ENCODE peak calls at places on chromosomes 2 and 18, in four cellular contexts. H is IMR-90, I is epithelial cell of esophagus, C is tibial nerve. M is an unnamed sample.

GRCh38 chr2:240800241-240800640 is 19.8 kb downstream of the KIF1A start:
- DNase-seq in C (no peak), H (peak; percentile 3), I (no peak), M (no peak)

GRCh38 chr2:62287895-62288589 is 92.1 kb downstream of the B3GNT2 start:
- DNase-seq in C (peak; percentile 45), H (no peak), I (peak; percentile 92), M (peak; percentile 39)

GRCh38 chr2:234091432-234091879 is 41.0 kb downstream of the SPP2 start:
- DNase-seq in H (no peak), C (no peak), I (peak; percentile 36), M (peak; percentile 66)

GRCh38 chr18:9719421-9719981 is 11.4 kb downstream of the RAB31 start:
- DNase-seq in C (no peak), H (peak; percentile 85), I (peak; percentile 84), M (no peak)

GRCh38 chr2:11628675-11629074 is 41.3 kb downstream of the NTSR2 start:
- DNase-seq in H (no peak), I (no peak), C (no peak), M (no peak)

GRCh38 chr2:224046752-224047151 is 7.7 kb upstream of the SERPINE2 start:
- DNase-seq in H (peak; percentile 71), I (no peak), C (no peak), M (no peak)

GRCh38 chr2:197914778-197915177 is 110.4 kb downstream of the PLCL1 start:
- DNase-seq in H (no peak), I (no peak), C (no peak), M (no peak)

GRCh38 chr18:23784811-23785245 is 95.6 kb downstream of the LAMA3 start:
- DNase-seq in C (no peak), I (peak; percentile 95), H (peak; percentile 93), M (no peak)

GRCh38 chr2:49042510-49042909 is 111.8 kb downstream of the FSHR start:
- DNase-seq in I (no peak), H (no peak), C (no peak), M (no peak)

GRCh38 chr2:176781570-176782217 is 430.9 kb upstream of the HNRNPA3 start:
- DNase-seq in I (no peak), C (no peak), H (no peak), M (no peak)

GRCh38 chr2:96144481-96145027 is 686 bp downstream of the DUSP2 start:
- DNase-seq in I (no peak), C (no peak), H (no peak), M (peak; percentile 48)

GRCh38 chr2:207157162-207157481 is 8.6 kb downstream of the KLF7 start:
- DNase-seq in H (no peak), I (no peak), C (no peak), M (no peak)

GRCh38 chr2:16049406-16049805 is 109.1 kb downstream of the MYCN start:
- DNase-seq in H (no peak), C (no peak), I (no peak), M (no peak)

GRCh38 chr2:238242731-238243495 is 3.1 kb upstream of the HES6 start:
- DNase-seq in H (no peak), C (no peak), I (no peak), M (peak; percentile 82)

GRCh38 chr2:37343537-37344434 is 644 bp upstream of the QPCT start:
- DNase-seq in H (peak; percentile 73), I (peak; percentile 37), C (no peak), M (no peak)

GRCh38 chr2:126934803-126935202 is 36.1 kb downstream of the TEX51 start:
- DNase-seq in H (no peak), C (no peak), I (no peak), M (no peak)

GRCh38 chr2:29628882-29629281 is 292.5 kb downstream of the ALK start:
- DNase-seq in H (peak; percentile 49), I (no peak), C (no peak), M (peak; percentile 48)

GRCh38 chr18:45935591-45936335 is 31.4 kb downstream of the EPG5 start:
- DNase-seq in C (no peak), H (peak; percentile 75), I (no peak), M (no peak)

GRCh38 chr2:172084484-172084733 is 898 bp upstream of the DLX1 start:
- DNase-seq in C (no peak), I (no peak), H (no peak), M (no peak)

GRCh38 chr18:51107082-51107481 is 77.1 kb downstream of the SMAD4 start:
- DNase-seq in I (no peak), H (no peak), C (no peak), M (no peak)

GRCh38 chr2:179768765-179769164 is 92.6 kb downstream of the ZNF385B start:
- DNase-seq in I (no peak), H (peak; percentile 1), C (no peak), M (no peak)

GRCh38 chr2:225011585-225011984 is 30.7 kb downstream of the DOCK10 start:
- DNase-seq in H (no peak), C (no peak), I (peak; percentile 27), M (no peak)

GRCh38 chr18:63823516-63824219 is 48.5 kb downstream of the SERPINB7 start:
- DNase-seq in C (peak; percentile 55), I (peak; percentile 51), H (peak; percentile 77), M (peak; percentile 74)

GRCh38 chr2:105609756-105610397 is 134.8 kb upstream of the NCK2 start:
- DNase-seq in H (no peak), C (no peak), I (no peak), M (no peak)

GRCh38 chr2:239180526-239181073 is 220.2 kb downstream of the HDAC4 start:
- DNase-seq in H (no peak), C (no peak), I (no peak), M (no peak)

GRCh38 chr18:59994357-59994756 is 94.6 kb downstream of the PMAIP1 start:
- DNase-seq in C (no peak), H (peak; percentile 12), I (peak; percentile 19), M (no peak)

GRCh38 chr2:128442053-128442751 is 123.5 kb upstream of the HS6ST1 start:
- DNase-seq in I (no peak), C (no peak), H (peak; percentile 16), M (peak; percentile 32)

GRCh38 chr2:28300921-28301341 is 91.7 kb upstream of the FOSL2 start:
- DNase-seq in I (no peak), H (peak; percentile 98), C (no peak), M (no peak)

GRCh38 chr18:686339-687111 is 25.9 kb downstream of the ENOSF1 start:
- DNase-seq in H (peak; percentile 23), C (no peak), I (no peak), M (no peak)

GRCh38 chr2:111662039-111662740 is 221.8 kb downstream of the ANAPC1 start:
- DNase-seq in H (peak; percentile 68), I (peak; percentile 58), C (no peak), M (no peak)

GRCh38 chr2:111665011-111665410 is 219.0 kb downstream of the ANAPC1 start:
- DNase-seq in H (no peak), C (no peak), I (no peak), M (no peak)

GRCh38 chr2:111664451-111664850 is 219.5 kb downstream of the ANAPC1 start:
- DNase-seq in C (no peak), I (no peak), H (no peak), M (no peak)

GRCh38 chr2:111662771-111663470 is 221.1 kb downstream of the ANAPC1 start:
- DNase-seq in I (peak; percentile 81), H (peak; percentile 10), C (no peak), M (no peak)

GRCh38 chr2:111663471-111663951 is 220.5 kb downstream of the ANAPC1 start:
- DNase-seq in I (no peak), H (peak; percentile 41), C (no peak), M (no peak)
- TF ChIP-seq CTCF in I (peak; percentile 11), H (peak; percentile 35), C (no peak), M (no peak)

DNA sequence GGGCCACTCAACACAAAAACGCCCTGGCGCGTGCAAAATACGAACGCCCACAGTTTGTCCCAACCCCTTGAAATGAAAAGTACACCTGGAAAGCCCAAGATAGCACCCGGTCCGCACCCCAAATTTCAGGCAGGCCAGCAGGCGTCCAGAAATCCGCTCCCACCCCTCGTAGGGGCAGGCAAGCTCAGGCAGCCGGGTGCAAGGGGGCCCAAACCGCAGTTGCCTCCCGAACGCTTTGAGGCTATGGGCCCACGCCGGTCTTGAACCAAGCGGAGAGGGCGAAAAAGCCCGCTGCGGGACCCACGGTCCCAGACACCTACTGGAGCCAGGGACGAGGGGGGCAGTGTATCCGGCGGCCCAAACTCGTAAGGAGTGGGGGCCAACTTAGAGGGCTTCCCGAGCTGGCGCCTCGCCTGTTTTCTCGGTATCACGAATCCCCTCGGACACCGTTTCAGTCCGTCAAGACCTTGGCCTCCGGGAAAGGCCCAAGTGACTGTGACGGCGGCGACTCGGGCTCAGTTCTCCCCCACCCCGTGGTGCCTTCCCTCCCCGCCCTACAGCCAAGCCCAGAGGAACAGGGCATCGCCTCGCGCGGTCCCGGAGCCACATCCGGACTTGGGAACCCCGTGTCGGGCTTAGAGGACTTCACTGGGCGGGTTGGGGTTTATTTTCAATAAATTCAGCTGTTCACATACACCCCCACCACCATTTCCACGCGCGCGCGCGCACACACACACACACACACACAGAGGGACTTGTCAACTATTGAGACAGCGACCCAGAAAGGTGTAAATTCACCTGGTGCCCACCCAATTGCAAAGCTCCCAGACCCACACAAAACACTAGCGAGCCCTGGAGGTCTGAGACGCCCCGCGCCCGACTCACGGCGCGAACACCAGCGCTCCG is 6.2 kb upstream of the SATB2 start:
- DNase-seq in I (no peak), C (no peak), H (no peak), M (no peak)
- TF ChIP-seq CTCF in I (no peak), C (no peak), H (no peak), M (no peak)

GRCh38 chr18:77072566-77072965 is 60.0 kb downstream of the MBP start:
- DNase-seq in I (no peak), H (no peak), C (no peak), M (no peak)

GRCh38 chr18:77073336-77074093 is 59.1 kb downstream of the MBP start:
- DNase-seq in C (no peak), H (no peak), I (no peak), M (no peak)

GRCh38 chr18:77071711-77072292 is 60.8 kb downstream of the MBP start:
- DNase-seq in C (peak; percentile 52), H (peak; percentile 100), I (peak; percentile 64), M (peak; percentile 51)

GRCh38 chr18:77076111-77076510 is 56.5 kb downstream of the MBP start:
- DNase-seq in C (no peak), H (no peak), I (no peak), M (no peak)

DNA sequence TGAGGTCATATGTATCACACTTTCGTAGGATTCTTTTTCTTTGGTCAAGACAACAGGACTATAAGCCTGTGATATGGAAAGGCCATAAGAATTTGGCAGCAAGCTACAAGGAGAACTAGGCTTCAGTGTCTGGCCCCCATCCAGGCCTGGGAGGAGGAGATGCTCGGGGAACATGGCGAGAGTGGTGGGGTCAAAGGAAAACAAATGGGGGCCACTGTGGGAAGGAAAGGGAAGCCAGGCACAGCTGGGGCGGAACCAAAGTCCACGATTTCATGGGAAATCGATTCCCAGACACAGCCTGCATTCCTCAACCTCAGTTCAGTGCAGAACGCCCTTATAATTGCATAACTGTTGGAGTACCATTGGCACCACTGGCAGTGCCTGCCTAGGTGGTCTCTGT is 58.2 kb downstream of the MBP start:
- DNase-seq in I (no peak), H (no peak), C (no peak), M (no peak)
- TF ChIP-seq CTCF in I (no peak), H (no peak), C (no peak), M (no peak)

GRCh38 chr18:56576826-56577573 is 61.4 kb downstream of the TXNL1 start:
- DNase-seq in H (peak; percentile 19), I (no peak), C (no peak), M (no peak)

GRCh38 chr18:56570971-56571370 is 67.4 kb downstream of the TXNL1 start:
- DNase-seq in H (no peak), I (no peak), C (no peak), M (no peak)

GRCh38 chr18:56575819-56576663 is 62.4 kb downstream of the TXNL1 start:
- DNase-seq in C (peak; percentile 78), I (peak; percentile 60), H (peak; percentile 71), M (peak; percentile 40)

GRCh38 chr18:56569391-56569790 is 69.0 kb downstream of the TXNL1 start:
- DNase-seq in C (no peak), H (no peak), I (no peak), M (no peak)

GRCh38 chr18:56574827-56575226 is 63.6 kb downstream of the TXNL1 start:
- DNase-seq in I (no peak), H (peak; percentile 35), C (no peak), M (peak; percentile 43)
- TF ChIP-seq CTCF in I (no peak), H (no peak), C (no peak), M (no peak)

M was measured in body of pancreas.